ENCODE peak calls at places on chromosome X, in four cellular contexts. One of them, this sample, is unnamed.

GRCh38 chrX:23749576-23749975 is 6.5 kb upstream of the ACOT9 start:
- DNase-seq in mesendoderm: no peak
- DNase-seq in H1: no peak
- DNase-seq in IMR-90: no peak
- DNase-seq in this sample: no peak

GRCh38 chrX:84123585-84123984 is 64.4 kb downstream of the RPS6KA6 start:
- DNase-seq in mesendoderm: no peak
- DNase-seq in IMR-90: no peak
- DNase-seq in H1: no peak
- DNase-seq in this sample: no peak

GRCh38 chrX:18620349-18620748 is 51.6 kb downstream of the RS1 start:
- DNase-seq in IMR-90: no peak
- DNase-seq in mesendoderm: peak; percentile 43
- DNase-seq in H1: no peak
- DNase-seq in this sample: no peak

GRCh38 chrX:41538707-41539106 is 91.6 kb downstream of the NYX start:
- DNase-seq in mesendoderm: no peak
- DNase-seq in H1: no peak
- DNase-seq in IMR-90: no peak
- DNase-seq in this sample: no peak

GRCh38 chrX:70041993-70042392 is 7.7 kb downstream of the AWAT2 start:
- DNase-seq in H1: no peak
- DNase-seq in mesendoderm: no peak
- DNase-seq in IMR-90: no peak
- DNase-seq in this sample: no peak

GRCh38 chrX:138847930-138848329 is 136.4 kb upstream of the FGF13 start:
- DNase-seq in IMR-90: no peak
- DNase-seq in H1: no peak
- DNase-seq in mesendoderm: peak; percentile 44
- DNase-seq in this sample: peak; percentile 0

GRCh38 chrX:84339507-84340364 is 151.7 kb upstream of the RPS6KA6 start:
- DNase-seq in H1: no peak
- DNase-seq in mesendoderm: peak; percentile 20
- DNase-seq in IMR-90: peak; percentile 6
- DNase-seq in this sample: peak; percentile 15

GRCh38 chrX:141969706-141970105 is 66.0 kb downstream of the MAGEC1 start:
- DNase-seq in mesendoderm: no peak
- DNase-seq in H1: no peak
- DNase-seq in IMR-90: no peak
- DNase-seq in this sample: no peak

GRCh38 chrX:80808160-80808735 is 1.4 kb downstream of the BRWD3 start:
- DNase-seq in mesendoderm: peak; percentile 81
- DNase-seq in IMR-90: peak; percentile 67
- DNase-seq in H1: peak; percentile 64
- DNase-seq in this sample: peak; percentile 80

DNA sequence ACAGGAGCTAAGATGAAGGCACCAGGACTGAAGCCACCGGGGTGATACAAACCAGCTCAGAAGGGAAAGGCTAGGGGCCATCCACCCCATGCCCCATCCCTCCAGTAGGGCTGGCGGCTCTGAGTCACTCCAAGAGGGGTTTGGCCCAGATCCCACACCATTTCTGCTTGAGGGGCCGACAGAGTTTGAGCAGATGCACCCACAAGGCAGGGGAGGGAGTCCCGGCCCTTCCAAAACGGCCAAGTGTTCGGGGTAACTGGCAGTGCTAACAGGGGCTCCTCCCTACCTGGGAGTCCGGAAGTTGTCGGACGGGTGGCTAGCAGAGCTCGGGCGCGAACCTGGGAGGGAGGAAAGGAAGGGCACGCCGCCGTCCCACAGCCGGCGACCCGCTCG is 412 bp downstream of the SLC10A3 start:
- DNase-seq in mesendoderm: peak; percentile 28
- DNase-seq in IMR-90: peak; percentile 45
- DNase-seq in H1: peak; percentile 50
- DNase-seq in this sample: peak; percentile 64
- H2BK120ac ChIP-seq in mesendoderm: no peak overlapping the region
- H2BK120ac ChIP-seq in IMR-90: no peak overlapping the region
- H2BK120ac ChIP-seq in H1: no peak overlapping the region
- H2BK120ac ChIP-seq in this sample: no peak overlapping the region

DNA sequence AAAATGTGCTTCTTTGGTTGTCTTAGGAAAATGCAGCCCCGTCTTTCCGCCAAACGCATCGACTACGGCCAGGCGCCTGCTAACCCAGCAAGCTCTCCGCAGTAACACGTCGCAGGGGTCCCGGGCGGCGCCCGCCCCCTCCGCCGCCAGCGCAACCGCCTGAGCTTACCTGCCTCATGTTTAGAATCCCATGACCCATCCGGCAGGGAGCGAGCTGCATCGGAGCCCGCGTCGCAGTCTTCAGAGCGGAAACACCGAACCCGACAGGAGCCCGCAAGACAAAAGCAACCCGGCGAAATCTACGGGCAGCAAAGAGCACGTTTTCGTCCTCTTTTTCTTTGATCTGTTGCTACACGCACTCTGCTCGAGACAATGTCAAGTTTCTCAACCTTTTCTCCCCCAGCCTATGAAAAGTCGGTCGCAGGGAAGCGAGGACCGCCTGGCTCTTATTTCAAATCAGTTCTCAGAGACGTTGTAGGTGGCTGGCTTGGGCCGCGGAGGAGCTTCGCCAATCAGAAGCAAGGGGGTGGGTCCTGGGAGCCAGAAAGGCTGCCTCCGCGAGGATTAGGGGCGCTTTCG is at the start of gene MID1:
- DNase-seq in H1: peak; percentile 60
- DNase-seq in mesendoderm: peak; percentile 90
- DNase-seq in IMR-90: peak; percentile 80
- DNase-seq in this sample: peak; percentile 84
- H2BK120ac ChIP-seq in H1: no peak within 1 kb of the TSS
- H2BK120ac ChIP-seq in mesendoderm: no peak within 1 kb of the TSS
- H2BK120ac ChIP-seq in IMR-90: peak within 1 kb of the TSS; percentile 47
- H2BK120ac ChIP-seq in this sample: no peak within 1 kb of the TSS

DNA sequence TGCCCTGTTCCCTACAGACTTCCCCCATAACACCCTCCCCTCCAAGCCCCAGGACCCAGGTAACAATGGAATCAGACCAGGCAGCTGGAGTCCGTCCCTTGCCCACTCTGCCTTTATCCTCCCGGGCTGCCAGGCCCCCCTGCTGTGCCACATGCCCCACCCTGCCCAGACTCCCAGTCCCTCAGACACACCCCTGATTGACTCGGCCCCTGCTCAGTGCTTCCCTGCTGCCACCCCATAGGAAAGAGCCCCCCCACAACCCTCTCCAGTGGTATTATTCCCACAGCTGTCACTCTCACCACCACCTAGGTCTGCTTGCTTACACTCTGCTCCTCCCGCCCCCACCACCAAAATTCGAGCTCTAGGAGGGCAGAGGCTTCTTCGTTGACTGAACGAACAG is 4.7 kb upstream of the NAA10 start:
- DNase-seq in mesendoderm: no peak
- DNase-seq in IMR-90: no peak
- DNase-seq in H1: no peak
- DNase-seq in this sample: no peak
- H2BK120ac ChIP-seq in mesendoderm: no peak overlapping the region
- H2BK120ac ChIP-seq in IMR-90: no peak overlapping the region
- H2BK120ac ChIP-seq in H1: no peak overlapping the region
- H2BK120ac ChIP-seq in this sample: no peak overlapping the region

GRCh38 chrX:12874599-12874998 is 7.7 kb downstream of the TLR7 start:
- DNase-seq in mesendoderm: no peak
- DNase-seq in H1: no peak
- DNase-seq in IMR-90: no peak
- DNase-seq in this sample: peak; percentile 6

GRCh38 chrX:12881914-12882313 is 15.0 kb downstream of the TLR7 start:
- DNase-seq in H1: no peak
- DNase-seq in mesendoderm: no peak
- DNase-seq in IMR-90: no peak
- DNase-seq in this sample: no peak

GRCh38 chrX:12878536-12878935 is 11.7 kb downstream of the TLR7 start:
- DNase-seq in H1: no peak
- DNase-seq in mesendoderm: no peak
- DNase-seq in IMR-90: no peak
- DNase-seq in this sample: no peak

GRCh38 chrX:12872741-12873140 is 5.9 kb downstream of the TLR7 start:
- DNase-seq in IMR-90: no peak
- DNase-seq in mesendoderm: peak; percentile 39
- DNase-seq in H1: no peak
- DNase-seq in this sample: no peak

DNA sequence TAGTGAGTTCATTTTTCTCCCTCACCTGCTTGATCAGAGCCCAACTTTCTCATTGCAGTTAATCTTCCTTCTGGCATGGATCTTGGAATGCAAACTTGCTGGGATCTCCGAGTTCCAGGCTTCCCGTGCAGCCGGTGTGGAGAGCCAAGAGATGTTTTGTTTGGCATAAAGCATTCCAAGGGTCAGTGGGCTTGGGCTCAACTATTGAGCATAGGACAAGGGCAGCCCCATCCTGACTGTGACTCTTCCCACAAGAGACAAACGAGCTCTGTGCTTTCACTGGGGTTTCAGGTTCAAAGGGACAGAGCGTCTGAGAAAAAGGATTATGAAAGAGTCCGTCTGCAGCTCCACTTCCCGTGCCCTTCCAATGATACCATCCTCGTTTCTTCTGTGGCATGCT is 10.5 kb downstream of the TLR7 start:
- DNase-seq in IMR-90: no peak
- DNase-seq in mesendoderm: no peak
- DNase-seq in H1: no peak
- DNase-seq in this sample: no peak
- H2BK120ac ChIP-seq in IMR-90: no peak overlapping the region
- H2BK120ac ChIP-seq in mesendoderm: no peak overlapping the region
- H2BK120ac ChIP-seq in H1: no peak overlapping the region
- H2BK120ac ChIP-seq in this sample: no peak overlapping the region